ENCODE peak calls at places on chromosomes 13 and 19, in seven cellular contexts. N, Y, J, A, B, M and W are unnamed samples. For H3K36me3, the result is how much of the 10 kb centered on the place peaks cover.

GRCh38 chr13:76969488-76970365 is 21.4 kb downstream of the ACOD1 start:
- DNase-seq in B (no peak), Y (no peak), N (peak), A (no peak), J (no peak), M (no peak), W (no peak)

GRCh38 chr19:57511484-57511883 is 11.7 kb downstream of the ZNF773 start:
- DNase-seq in N (no peak), M (no peak), J (no peak), Y (no peak), B (no peak), A (no peak), W (no peak)

GRCh38 chr19:1026189-1027019 is at the start of gene CNN2:
- DNase-seq in N (peak), M (peak), Y (peak), B (peak), J (peak), A (peak), W (peak)

GRCh38 chr13:63389756-63390155 is 1974.1 kb upstream of the PCDH20 start:
- DNase-seq in B (no peak), Y (no peak), A (no peak), M (no peak), J (no peak), N (no peak), W (no peak)

GRCh38 chr19:6995054-6995453 is 26.2 kb downstream of the MBD3L2B start:
- DNase-seq in M (no peak), B (no peak), Y (no peak), A (no peak), J (no peak), N (no peak), W (no peak)

GRCh38 chr19:49795615-49796014 is 17.5 kb downstream of the FUZ start:
- DNase-seq in N (no peak), Y (no peak), M (no peak), J (no peak), A (no peak), B (no peak), W (no peak)

GRCh38 chr13:37225414-37226047 is 120.1 kb upstream of the CSNK1A1L start:
- DNase-seq in M (no peak), N (no peak), Y (no peak), A (no peak), B (no peak), J (peak), W (no peak)

GRCh38 chr19:2711175-2711936 is 8.9 kb upstream of the GNG7 start:
- DNase-seq in J (peak), N (no peak), A (no peak), Y (no peak), B (no peak), M (no peak), W (no peak)

GRCh38 chr13:29758591-29759114 is 91.8 kb downstream of the UBL3 start:
- DNase-seq in A (no peak), Y (peak), M (no peak), N (no peak), B (peak), J (no peak), W (no peak)

GRCh38 chr13:98311200-98311548 is 134.1 kb upstream of the RNF113B start:
- DNase-seq in B (no peak), A (no peak), N (no peak), M (no peak), J (no peak), Y (no peak), W (no peak)

GRCh38 chr13:82062772-82063171 is 1721.8 kb upstream of the SPRY2 start:
- DNase-seq in B (no peak), J (no peak), A (no peak), N (no peak), M (no peak), Y (no peak), W (no peak)

GRCh38 chr19:34241513-34242337 is 12.6 kb upstream of the GARRE1 start:
- DNase-seq in N (peak), Y (peak), B (peak), J (no peak), A (no peak), M (peak), W (peak)

GRCh38 chr19:42634409-42635232 is 39.9 kb upstream of the CEACAM8 start:
- DNase-seq in N (peak), Y (peak), M (peak), J (peak), A (no peak), B (peak), W (peak)

GRCh38 chr13:93690139-93690538 is 463.5 kb downstream of the GPC6 start:
- DNase-seq in J (peak), M (no peak), A (no peak), N (peak), Y (no peak), B (no peak), W (peak)

GRCh38 chr13:73171926-73172325 is 113.1 kb downstream of the KLF5 start:
- DNase-seq in M (no peak), J (peak), N (no peak), B (no peak), A (no peak), Y (no peak), W (peak)

GRCh38 chr13:95256086-95256485 is 45.2 kb downstream of the ABCC4 start:
- DNase-seq in Y (no peak), J (peak), B (no peak), A (no peak), M (no peak), N (no peak), W (no peak)

GRCh38 chr13:31686660-31687430 is 52.5 kb upstream of the RXFP2 start:
- DNase-seq in A (no peak), N (no peak), J (no peak), Y (no peak), B (no peak), M (no peak), W (no peak)

GRCh38 chr13:46592410-46592809 is 39.4 kb downstream of the LRCH1 start:
- DNase-seq in Y (no peak), M (no peak), J (no peak), N (no peak), A (no peak), B (no peak), W (no peak)

GRCh38 chr19:36547001-36547732 is 19.1 kb upstream of the ZNF260 start:
- DNase-seq in B (no peak), J (peak), Y (no peak), A (no peak), M (no peak), N (no peak), W (no peak)

GRCh38 chr13:20125129-20125782 is 35.6 kb downstream of the GJA3 start:
- DNase-seq in B (no peak), N (no peak), Y (no peak), J (peak), M (no peak), A (peak), W (no peak)

GRCh38 chr13:44648392-44649117 is 72.4 kb upstream of the TSC22D1 start:
- DNase-seq in A (no peak), M (no peak), B (no peak), Y (no peak), N (no peak), J (no peak), W (no peak)

GRCh38 chr19:48836089-48837017 is at the start of gene HSD17B14:
- DNase-seq in Y (peak), A (peak), B (no peak), J (peak), M (peak), N (peak), W (peak)

GRCh38 chr19:15141143-15141542 is 33.9 kb downstream of the SYDE1 start:
- DNase-seq in B (no peak), N (no peak), M (no peak), J (no peak), Y (no peak), A (no peak), W (no peak)

GRCh38 chr13:47039106-47039505 is 142.3 kb upstream of the HTR2A start:
- DNase-seq in Y (no peak), A (no peak), J (peak), B (no peak), N (no peak), M (no peak), W (no peak)

GRCh38 chr13:93345642-93346220 is 119.1 kb downstream of the GPC6 start:
- DNase-seq in J (no peak), M (no peak), Y (no peak), A (no peak), B (no peak), N (no peak), W (no peak)

GRCh38 chr13:113782472-113782871 is 23.4 kb downstream of the TMEM255B start:
- DNase-seq in M (no peak), N (no peak), A (no peak), B (peak), J (no peak), Y (no peak), W (no peak)

GRCh38 chr13:113783482-113783881 is 24.5 kb downstream of the TMEM255B start:
- DNase-seq in N (no peak), Y (no peak), A (no peak), M (no peak), J (no peak), B (no peak), W (no peak)

GRCh38 chr13:113784645-113785024 is 25.6 kb downstream of the TMEM255B start:
- DNase-seq in A (no peak), B (no peak), J (no peak), N (no peak), M (no peak), Y (no peak), W (no peak)

GRCh38 chr13:113783966-113784644 is 25.1 kb downstream of the TMEM255B start:
- DNase-seq in Y (no peak), B (no peak), M (no peak), J (no peak), N (no peak), A (no peak), W (no peak)

GRCh38 chr13:113781571-113781970 is 22.5 kb downstream of the TMEM255B start:
- DNase-seq in J (no peak), Y (no peak), A (no peak), B (no peak), N (no peak), M (no peak), W (no peak)
- H3K4me3 ChIP-seq in J (no peak), Y (no peak), A (no peak), B (no peak), N (no peak), M (no peak), W (no peak)

GRCh38 chr19:17200408-17201079 is 14.6 kb upstream of the USE1 start:
- DNase-seq in N (no peak), A (no peak), M (peak), J (no peak), B (no peak), Y (no peak), W (no peak)
- H3K36me3 ChIP-seq in N (under half), A (under half), M (under half), J (under half), B (half or more), Y (under half), W (under half)

GRCh38 chr19:10269333-10270179 is 1.4 kb upstream of the ICAM1 start:
- DNase-seq in Y (peak), B (peak), J (peak), N (peak), A (peak), M (peak), W (peak)
- H3K4me3 ChIP-seq in Y (peak), B (peak), J (no peak), N (peak), A (peak), M (peak), W (peak)

DNA sequence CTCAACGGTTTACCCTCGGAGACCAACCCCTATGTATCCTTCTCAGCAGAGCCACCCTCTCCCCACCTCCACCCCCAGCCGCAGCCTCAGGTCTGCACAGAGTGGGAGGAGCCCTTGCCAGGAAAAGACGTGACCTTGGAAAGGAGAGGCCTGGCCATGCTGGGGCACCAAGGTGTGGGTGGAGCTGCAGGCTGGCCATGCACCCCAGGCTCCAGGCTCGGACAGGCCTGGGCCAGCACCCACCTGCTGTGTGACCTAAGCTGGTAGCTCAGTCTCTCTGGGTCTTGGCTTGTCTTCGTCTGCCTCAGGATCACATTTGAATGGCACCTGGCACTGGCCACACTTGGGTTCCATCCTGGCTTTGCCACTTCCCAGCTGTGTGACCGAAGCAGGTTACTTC is 29.5 kb downstream of the CCDC8 start:
- DNase-seq in J (no peak), M (no peak), A (no peak), Y (no peak), N (no peak), B (no peak), W (no peak)
- H3K36me3 ChIP-seq in J (under half), M (half or more), A (under half), Y (under half), N (under half), B (half or more), W (under half)

GRCh38 chr19:29812080-29812880 is 489 bp downstream of the CCNE1 start:
- DNase-seq in M (peak), J (no peak), Y (peak), B (peak), A (peak), N (peak), W (peak)

GRCh38 chr19:29807870-29808405 is 3.9 kb upstream of the CCNE1 start:
- DNase-seq in A (no peak), J (no peak), B (no peak), M (no peak), N (no peak), Y (no peak), W (no peak)

GRCh38 chr19:29811125-29812079 is at the start of gene CCNE1:
- DNase-seq in M (peak), Y (peak), A (peak), J (peak), B (peak), N (peak), W (peak)

GRCh38 chr19:29810504-29810871 is 1.3 kb upstream of the CCNE1 start:
- DNase-seq in N (no peak), M (no peak), Y (peak), J (peak), B (no peak), A (peak), W (no peak)

DNA sequence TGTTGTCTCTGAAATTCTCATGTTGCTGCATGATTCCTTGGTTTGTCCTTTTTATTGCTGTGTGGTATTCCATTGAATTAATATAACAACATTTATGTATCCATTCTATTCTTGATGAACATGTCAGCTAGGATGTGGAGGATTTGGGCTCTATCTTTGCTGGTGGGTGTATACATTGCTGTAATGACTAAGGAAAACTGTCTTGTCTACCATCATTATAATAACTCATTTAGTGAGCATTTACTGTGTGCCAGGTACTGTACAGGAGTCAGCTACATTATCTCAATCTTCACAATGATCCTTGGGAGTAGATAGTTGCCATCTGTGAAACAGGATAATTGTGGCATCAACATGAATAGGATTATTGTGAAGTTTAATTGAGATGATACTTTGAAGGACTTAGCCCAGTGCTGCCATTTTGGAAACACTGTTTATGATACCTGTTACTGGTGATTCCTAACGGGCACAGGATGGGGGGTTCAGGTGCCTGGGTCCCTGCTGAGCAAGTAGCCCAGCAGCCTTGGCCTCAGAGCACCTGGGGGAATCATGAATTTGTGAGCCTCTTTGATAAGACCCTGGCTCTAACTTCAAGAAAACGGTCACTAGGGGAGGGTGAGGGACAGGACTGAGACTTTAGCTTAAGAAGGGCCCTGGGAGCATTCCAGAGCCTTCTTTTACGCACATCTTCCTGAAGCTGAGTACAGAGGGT is 1.8 kb upstream of the CCNE1 start:
- DNase-seq in J (no peak), N (no peak), Y (no peak), A (no peak), B (no peak), M (no peak), W (no peak)
- H3K4me3 ChIP-seq in J (no peak), N (no peak), Y (no peak), A (no peak), B (no peak), M (no peak), W (no peak)

GRCh38 chr19:41305923-41306322 is 4.0 kb upstream of the CCDC97 start:
- DNase-seq in N (no peak), Y (no peak), A (no peak), B (no peak), J (no peak), M (no peak), W (no peak)

GRCh38 chr19:41302624-41303351 is 7.2 kb upstream of the CCDC97 start:
- DNase-seq in A (no peak), M (no peak), N (no peak), B (no peak), Y (peak), J (no peak), W (no peak)

GRCh38 chr19:41304706-41305483 is 5.1 kb upstream of the CCDC97 start:
- DNase-seq in B (no peak), Y (no peak), J (no peak), A (no peak), N (no peak), M (no peak), W (no peak)

GRCh38 chr19:41306394-41306793 is 3.6 kb upstream of the CCDC97 start:
- DNase-seq in Y (no peak), J (no peak), M (no peak), B (no peak), N (no peak), A (no peak), W (no peak)

DNA sequence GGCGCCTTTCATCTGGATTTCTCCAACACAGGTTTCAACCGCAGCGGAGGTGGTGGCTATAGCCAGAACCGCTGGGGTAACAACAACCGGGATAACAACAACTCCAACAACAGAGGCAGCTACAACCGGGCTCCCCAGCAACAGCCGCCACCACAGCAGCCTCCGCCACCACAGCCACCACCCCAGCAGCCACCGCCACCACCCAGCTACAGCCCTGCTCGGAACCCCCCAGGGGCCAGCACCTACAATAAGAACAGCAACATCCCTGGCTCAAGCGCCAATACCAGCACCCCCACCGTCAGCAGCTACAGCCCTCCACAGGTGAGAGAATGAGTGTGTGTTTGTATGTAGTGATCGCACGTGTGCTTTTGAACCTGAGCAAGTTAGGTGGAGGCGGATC is 6.0 kb upstream of the CCDC97 start:
- DNase-seq in A (no peak), B (no peak), M (no peak), J (no peak), Y (no peak), N (no peak), W (no peak)
- H3K36me3 ChIP-seq in A (under half), B (half or more), M (half or more), J (under half), Y (under half), N (under half), W (half or more)

GRCh38 chr19:52689804-52690394 is 44.9 kb downstream of the ZNF611 start:
- DNase-seq in Y (peak), A (peak), M (peak), B (peak), N (peak), J (no peak), W (peak)

GRCh38 chr19:52691737-52692136 is 43.1 kb downstream of the ZNF611 start:
- DNase-seq in N (no peak), M (no peak), A (no peak), Y (no peak), J (no peak), B (no peak), W (no peak)

GRCh38 chr19:52690395-52691214 is 44.2 kb downstream of the ZNF611 start:
- DNase-seq in A (peak), N (peak), Y (peak), J (peak), B (peak), M (peak), W (peak)

GRCh38 chr19:52692431-52693008 is 42.3 kb downstream of the ZNF611 start:
- DNase-seq in M (no peak), J (no peak), B (no peak), N (no peak), Y (no peak), A (no peak), W (no peak)

DNA sequence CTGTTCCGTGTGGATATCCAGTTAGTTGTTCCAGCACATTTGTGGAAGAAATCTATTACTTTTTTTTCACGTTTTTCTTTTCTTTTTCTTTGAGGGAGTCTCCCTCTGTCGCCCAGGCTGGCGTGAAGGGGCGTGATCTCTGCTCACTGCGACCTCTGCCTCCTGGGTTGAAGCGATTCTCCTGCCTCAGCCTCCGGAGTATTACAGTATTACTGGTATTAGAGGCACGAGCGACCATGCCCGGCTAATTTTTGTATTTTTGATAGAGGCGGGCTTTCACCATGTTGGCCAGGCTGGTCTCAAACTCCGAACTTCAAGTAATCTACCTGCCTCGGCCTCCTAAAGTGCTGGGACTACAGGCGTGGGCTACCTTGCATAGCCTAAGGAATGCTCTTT is 43.6 kb downstream of the ZNF611 start:
- DNase-seq in M (no peak), A (no peak), J (no peak), B (no peak), Y (no peak), N (peak), W (no peak)
- H3K4me3 ChIP-seq in M (no peak), A (peak), J (no peak), B (peak), Y (no peak), N (peak), W (no peak)